ENCODE peak calls at places on chromosomes 3 and 15, in four cellular contexts. E, U, S and P are unnamed samples. For H3K36me3, the result is how much of the 10 kb centered on the place peaks cover.

GRCh38 chr3:147816770-147817169 is 407.6 kb downstream of the ZIC1 start:
- DNase-seq in S (no peak), U (no peak), E (no peak), P (no peak)

GRCh38 chr15:86743283-86743903 is 663.7 kb downstream of the AGBL1 start:
- DNase-seq in E (peak), U (peak), S (peak), P (no peak)

GRCh38 chr3:14927308-14927707 is 20.1 kb upstream of the NR2C2 start:
- DNase-seq in S (no peak), U (no peak), E (no peak), P (no peak)

GRCh38 chr3:102687851-102688555 is 253.2 kb downstream of the ZPLD1 start:
- DNase-seq in S (no peak), E (no peak), U (no peak), P (no peak)

GRCh38 chr3:147572970-147573340 is 163.8 kb downstream of the ZIC1 start:
- DNase-seq in E (no peak), S (no peak), U (no peak), P (no peak)

GRCh38 chr3:142014005-142014404 is 135.3 kb downstream of the TFDP2 start:
- DNase-seq in E (no peak), S (no peak), U (no peak), P (no peak)

GRCh38 chr3:150177673-150178378 is 207.1 kb upstream of the PFN2 start:
- DNase-seq in E (no peak), S (no peak), U (no peak), P (no peak)

GRCh38 chr3:82942041-82942440 is 1180.6 kb upstream of the GBE1 start:
- DNase-seq in U (no peak), S (no peak), E (no peak), P (no peak)

GRCh38 chr3:9474482-9474881 is 77.1 kb downstream of the SETD5 start:
- DNase-seq in S (no peak), E (no peak), U (no peak), P (no peak)
- H3K36me3 ChIP-seq in S (half or more), E (half or more), U (half or more), P (half or more)

GRCh38 chr3:113051827-113052226 is 61.0 kb downstream of the GTPBP8 start:
- DNase-seq in E (no peak), U (no peak), S (no peak), P (no peak)
- H3K27ac ChIP-seq in E (no peak), U (no peak), S (no peak), P (no peak)

DNA sequence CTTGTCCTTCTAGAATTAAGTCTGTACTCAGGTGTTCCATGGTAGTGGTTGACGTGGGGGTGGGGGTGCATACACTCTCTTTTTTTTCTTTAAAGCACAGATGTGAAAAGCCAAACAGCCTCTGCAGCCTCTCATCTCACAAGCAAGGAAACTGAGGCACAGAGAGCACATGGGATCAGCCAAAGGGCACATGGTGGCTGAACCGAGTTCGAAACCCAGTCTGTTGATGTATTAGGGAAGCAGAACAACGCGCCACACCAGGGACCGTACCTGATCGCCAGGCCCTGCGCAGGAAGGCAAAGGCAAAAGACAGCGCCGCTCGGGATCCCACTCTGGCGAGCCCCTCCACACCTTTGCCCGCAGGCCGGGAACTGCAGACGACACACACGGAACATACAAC is 47.3 kb downstream of the HERC2 start:
- DNase-seq in E (no peak), S (no peak), U (no peak), P (no peak)
- H3K36me3 ChIP-seq in E (under half), S (under half), U (half or more), P (under half)

GRCh38 chr3:186760141-186760813 is 23.1 kb upstream of the EIF4A2 start:
- DNase-seq in S (no peak), E (no peak), U (no peak), P (no peak)
- H3K27ac ChIP-seq in S (no peak), E (no peak), U (no peak), P (no peak)

GRCh38 chr3:172272699-172273098 is 175.6 kb downstream of the GHSR start:
- DNase-seq in U (no peak), S (no peak), E (no peak), P (no peak)

GRCh38 chr3:172275586-172275985 is 172.7 kb downstream of the GHSR start:
- DNase-seq in E (no peak), S (no peak), U (no peak), P (no peak)

GRCh38 chr3:172276103-172276502 is 172.2 kb downstream of the GHSR start:
- DNase-seq in U (no peak), E (no peak), S (no peak), P (no peak)

GRCh38 chr3:172273378-172273777 is 174.9 kb downstream of the GHSR start:
- DNase-seq in E (no peak), S (no peak), U (no peak), P (no peak)

DNA sequence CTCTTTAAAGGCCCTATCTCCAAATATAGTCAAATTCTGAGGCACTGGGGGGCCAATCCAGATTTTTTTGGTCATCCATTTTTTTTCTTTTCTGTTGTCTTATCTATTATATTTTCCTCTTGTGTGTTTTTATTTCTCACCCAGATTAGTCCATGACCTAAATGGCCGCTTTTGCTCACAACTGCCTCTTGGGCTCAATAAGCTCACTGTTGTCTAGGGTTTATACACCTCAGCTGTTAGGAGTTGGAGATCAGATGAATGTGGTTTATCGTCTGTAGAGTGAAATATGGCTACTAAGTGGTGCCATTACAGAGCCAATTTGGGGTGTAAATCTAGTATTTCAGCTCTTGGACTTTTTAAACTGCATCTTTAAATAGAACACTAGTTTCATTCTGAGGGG is 173.3 kb downstream of the GHSR start:
- DNase-seq in S (no peak), E (no peak), U (no peak), P (no peak)
- H3K36me3 ChIP-seq in S (under half), E (under half), U (under half), P (under half)